ENCODE peak calls at places on chromosome 17, in four cellular contexts. One of them, this sample, is unnamed. For H3K9me3, the result is how much of the 10 kb centered on the place peaks cover.

GRCh38 chr17:55295411-55296170 is 30.8 kb downstream of the HLF start:
- DNase-seq in CD4-positive, CD25-positive, alpha-beta regulatory T cell: peak
- DNase-seq in lower lobe of right lung: no peak
- DNase-seq in Peyer's patch: peak
- DNase-seq in this sample: peak

GRCh38 chr17:67931227-67931626 is 65.0 kb downstream of the C17orf58 start:
- DNase-seq in Peyer's patch: no peak
- DNase-seq in CD4-positive, CD25-positive, alpha-beta regulatory T cell: no peak
- DNase-seq in lower lobe of right lung: no peak
- DNase-seq in this sample: no peak

GRCh38 chr17:58300336-58300735 is 19.6 kb upstream of the MPO start:
- DNase-seq in CD4-positive, CD25-positive, alpha-beta regulatory T cell: no peak
- DNase-seq in Peyer's patch: no peak
- DNase-seq in lower lobe of right lung: peak
- DNase-seq in this sample: no peak

GRCh38 chr17:19391432-19391831 is 4.4 kb upstream of the MFAP4 start:
- DNase-seq in CD4-positive, CD25-positive, alpha-beta regulatory T cell: no peak
- DNase-seq in lower lobe of right lung: no peak
- DNase-seq in Peyer's patch: no peak
- DNase-seq in this sample: no peak

GRCh38 chr17:81733507-81734404 is 21.7 kb downstream of the SLC25A10 start:
- DNase-seq in CD4-positive, CD25-positive, alpha-beta regulatory T cell: peak
- DNase-seq in Peyer's patch: peak
- DNase-seq in lower lobe of right lung: peak
- DNase-seq in this sample: no peak

GRCh38 chr17:44898768-44899073 is 524 bp downstream of the EFTUD2 start:
- DNase-seq in Peyer's patch: no peak
- DNase-seq in lower lobe of right lung: peak
- DNase-seq in CD4-positive, CD25-positive, alpha-beta regulatory T cell: no peak
- DNase-seq in this sample: no peak

GRCh38 chr17:20156196-20157077 is 147.3 kb downstream of the SPECC1 start:
- DNase-seq in CD4-positive, CD25-positive, alpha-beta regulatory T cell: no peak
- DNase-seq in Peyer's patch: peak
- DNase-seq in lower lobe of right lung: peak
- DNase-seq in this sample: peak

GRCh38 chr17:78163881-78164747 is 4.3 kb upstream of the SYNGR2 start:
- DNase-seq in Peyer's patch: no peak
- DNase-seq in lower lobe of right lung: no peak
- DNase-seq in CD4-positive, CD25-positive, alpha-beta regulatory T cell: no peak
- DNase-seq in this sample: no peak

GRCh38 chr17:73861543-73861942 is 217.3 kb upstream of the SDK2 start:
- DNase-seq in lower lobe of right lung: no peak
- DNase-seq in CD4-positive, CD25-positive, alpha-beta regulatory T cell: no peak
- DNase-seq in Peyer's patch: no peak
- DNase-seq in this sample: no peak

GRCh38 chr17:67836205-67836987 is 11.1 kb downstream of the BPTF start:
- DNase-seq in lower lobe of right lung: no peak
- DNase-seq in Peyer's patch: no peak
- DNase-seq in CD4-positive, CD25-positive, alpha-beta regulatory T cell: no peak
- DNase-seq in this sample: no peak

GRCh38 chr17:34424814-34425490 is 61.9 kb upstream of the CCL1 start:
- DNase-seq in lower lobe of right lung: no peak
- DNase-seq in Peyer's patch: no peak
- DNase-seq in CD4-positive, CD25-positive, alpha-beta regulatory T cell: no peak
- DNase-seq in this sample: no peak

GRCh38 chr17:35660902-35661301 is 70.5 kb upstream of the RASL10B start:
- DNase-seq in Peyer's patch: no peak
- DNase-seq in CD4-positive, CD25-positive, alpha-beta regulatory T cell: no peak
- DNase-seq in lower lobe of right lung: no peak
- DNase-seq in this sample: no peak

GRCh38 chr17:40072481-40073346 is 9.9 kb downstream of the THRA start:
- DNase-seq in lower lobe of right lung: no peak
- DNase-seq in Peyer's patch: peak
- DNase-seq in CD4-positive, CD25-positive, alpha-beta regulatory T cell: no peak
- DNase-seq in this sample: no peak

GRCh38 chr17:3891626-3892094 is 1.2 kb downstream of the CAMKK1 start:
- DNase-seq in Peyer's patch: no peak
- DNase-seq in CD4-positive, CD25-positive, alpha-beta regulatory T cell: no peak
- DNase-seq in lower lobe of right lung: no peak
- DNase-seq in this sample: no peak

DNA sequence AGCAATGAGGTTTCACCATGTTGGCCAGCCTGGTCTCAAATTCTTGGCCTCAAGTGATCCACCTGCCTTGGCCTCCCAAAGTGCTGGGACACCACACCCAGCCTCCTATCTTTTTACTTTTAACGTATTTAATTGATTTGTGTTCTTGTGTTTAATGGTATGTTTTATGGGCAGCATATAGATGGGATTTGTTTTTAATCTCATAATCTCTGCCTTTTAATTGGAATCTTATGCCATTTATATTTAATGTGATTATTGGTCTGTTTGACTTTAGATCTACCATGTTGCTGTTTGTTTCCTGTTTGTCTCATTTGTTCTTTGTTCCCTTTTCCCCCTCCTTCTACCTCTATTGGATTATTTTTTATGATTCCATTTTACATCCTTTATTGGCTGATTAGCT is 12.2 kb downstream of the SLC26A11 start:
- DNase-seq in CD4-positive, CD25-positive, alpha-beta regulatory T cell: no peak
- DNase-seq in Peyer's patch: no peak
- DNase-seq in lower lobe of right lung: no peak
- DNase-seq in this sample: no peak
- H3K9me3 ChIP-seq in CD4-positive, CD25-positive, alpha-beta regulatory T cell: under half
- H3K9me3 ChIP-seq in Peyer's patch: under half
- H3K9me3 ChIP-seq in lower lobe of right lung: under half
- H3K9me3 ChIP-seq in this sample: under half

GRCh38 chr17:41073676-41074075 is 8.0 kb upstream of the KRTAP2-4 start:
- DNase-seq in lower lobe of right lung: no peak
- DNase-seq in CD4-positive, CD25-positive, alpha-beta regulatory T cell: no peak
- DNase-seq in Peyer's patch: no peak
- DNase-seq in this sample: no peak
- H3K9me3 ChIP-seq in lower lobe of right lung: under half
- H3K9me3 ChIP-seq in CD4-positive, CD25-positive, alpha-beta regulatory T cell: under half
- H3K9me3 ChIP-seq in Peyer's patch: under half
- H3K9me3 ChIP-seq in this sample: under half

GRCh38 chr17:62704381-62704971 is 77.0 kb downstream of the MRC2 start:
- DNase-seq in CD4-positive, CD25-positive, alpha-beta regulatory T cell: no peak
- DNase-seq in Peyer's patch: no peak
- DNase-seq in lower lobe of right lung: no peak
- DNase-seq in this sample: no peak
- H3K9me3 ChIP-seq in CD4-positive, CD25-positive, alpha-beta regulatory T cell: under half
- H3K9me3 ChIP-seq in Peyer's patch: under half
- H3K9me3 ChIP-seq in lower lobe of right lung: under half
- H3K9me3 ChIP-seq in this sample: under half

GRCh38 chr17:11276486-11276885 is 35.5 kb downstream of the SHISA6 start:
- DNase-seq in lower lobe of right lung: no peak
- DNase-seq in Peyer's patch: no peak
- DNase-seq in CD4-positive, CD25-positive, alpha-beta regulatory T cell: no peak
- DNase-seq in this sample: no peak
- H3K9me3 ChIP-seq in lower lobe of right lung: under half
- H3K9me3 ChIP-seq in Peyer's patch: under half
- H3K9me3 ChIP-seq in CD4-positive, CD25-positive, alpha-beta regulatory T cell: under half
- H3K9me3 ChIP-seq in this sample: under half

DNA sequence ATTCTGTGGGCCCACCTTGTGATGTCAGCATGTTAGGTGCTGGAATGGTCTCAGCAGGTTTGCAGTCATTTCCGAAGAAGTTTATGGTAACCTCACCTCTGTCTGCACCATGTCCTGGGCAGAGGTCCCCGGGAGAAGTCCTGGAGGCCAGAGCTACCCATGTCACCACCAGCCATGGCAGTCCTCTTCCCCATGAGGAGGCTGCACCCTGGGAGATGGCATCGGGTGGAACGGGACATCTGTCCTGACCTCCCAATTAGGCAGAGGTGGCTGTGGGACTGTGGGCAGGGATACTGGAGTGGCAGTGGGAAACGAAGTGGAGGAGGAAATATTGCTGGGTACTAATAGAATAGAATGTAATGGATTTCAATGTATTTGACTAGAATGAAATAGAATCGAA is 511.8 kb upstream of the WSB1 start:
- DNase-seq in CD4-positive, CD25-positive, alpha-beta regulatory T cell: no peak
- DNase-seq in lower lobe of right lung: no peak
- DNase-seq in Peyer's patch: peak
- DNase-seq in this sample: no peak
- H3K9me3 ChIP-seq in CD4-positive, CD25-positive, alpha-beta regulatory T cell: under half
- H3K9me3 ChIP-seq in lower lobe of right lung: under half
- H3K9me3 ChIP-seq in Peyer's patch: under half
- H3K9me3 ChIP-seq in this sample: under half

GRCh38 chr17:27109346-27109745 is 184.6 kb upstream of the WSB1 start:
- DNase-seq in lower lobe of right lung: no peak
- DNase-seq in Peyer's patch: no peak
- DNase-seq in CD4-positive, CD25-positive, alpha-beta regulatory T cell: no peak
- DNase-seq in this sample: no peak
- H3K9me3 ChIP-seq in lower lobe of right lung: under half
- H3K9me3 ChIP-seq in Peyer's patch: under half
- H3K9me3 ChIP-seq in CD4-positive, CD25-positive, alpha-beta regulatory T cell: under half
- H3K9me3 ChIP-seq in this sample: under half

DNA sequence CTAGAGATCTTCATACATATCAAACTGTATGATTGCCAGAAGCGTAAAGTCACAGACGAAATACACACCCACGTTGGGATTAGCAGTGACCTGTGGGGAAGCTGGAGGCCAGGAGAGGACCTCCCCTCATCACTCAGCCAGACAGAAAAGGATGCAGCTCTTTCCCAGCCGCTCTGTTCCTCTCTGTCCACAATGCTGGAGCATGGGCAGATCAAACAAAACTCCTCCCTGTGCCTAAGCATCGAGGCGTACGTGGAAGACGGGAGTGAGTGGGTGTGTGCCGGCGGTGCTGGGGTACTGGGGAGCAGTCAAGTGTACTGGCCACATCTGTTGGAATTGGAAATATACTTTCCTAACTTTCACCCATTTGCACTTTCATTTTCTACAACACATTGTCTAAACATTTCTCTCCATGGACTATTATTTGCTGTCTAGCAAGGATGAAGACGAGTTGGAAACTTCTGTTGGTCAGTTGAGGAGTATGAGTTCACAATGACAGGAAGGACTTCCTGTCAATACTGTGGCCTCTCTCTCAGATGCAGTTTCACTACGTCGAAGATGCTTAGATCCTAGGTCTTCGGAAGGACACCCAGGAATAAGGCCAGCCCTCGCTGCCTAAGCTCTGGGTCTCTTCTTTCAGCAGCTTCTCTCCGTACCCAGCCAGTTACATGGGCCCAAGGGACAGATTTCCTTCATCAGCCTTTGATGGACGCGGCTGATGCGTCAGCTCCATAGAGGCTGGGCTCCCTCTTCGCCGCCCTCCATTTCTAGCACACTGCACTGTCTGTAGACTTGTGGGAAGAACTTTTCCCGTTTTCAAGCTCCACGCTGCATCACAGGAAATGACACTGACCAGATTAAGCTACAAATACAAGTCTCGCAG is 30.6 kb upstream of the ENDOV start:
- DNase-seq in Peyer's patch: no peak
- DNase-seq in CD4-positive, CD25-positive, alpha-beta regulatory T cell: no peak
- DNase-seq in lower lobe of right lung: no peak
- DNase-seq in this sample: no peak
- H3K9me3 ChIP-seq in Peyer's patch: under half
- H3K9me3 ChIP-seq in CD4-positive, CD25-positive, alpha-beta regulatory T cell: under half
- H3K9me3 ChIP-seq in lower lobe of right lung: under half
- H3K9me3 ChIP-seq in this sample: under half

GRCh38 chr17:16623282-16623681 is 30.4 kb downstream of the ZNF624 start:
- DNase-seq in Peyer's patch: no peak
- DNase-seq in CD4-positive, CD25-positive, alpha-beta regulatory T cell: no peak
- DNase-seq in lower lobe of right lung: no peak
- DNase-seq in this sample: no peak

GRCh38 chr17:16617481-16618060 is 36.1 kb downstream of the ZNF624 start:
- DNase-seq in CD4-positive, CD25-positive, alpha-beta regulatory T cell: no peak
- DNase-seq in Peyer's patch: no peak
- DNase-seq in lower lobe of right lung: no peak
- DNase-seq in this sample: no peak

DNA sequence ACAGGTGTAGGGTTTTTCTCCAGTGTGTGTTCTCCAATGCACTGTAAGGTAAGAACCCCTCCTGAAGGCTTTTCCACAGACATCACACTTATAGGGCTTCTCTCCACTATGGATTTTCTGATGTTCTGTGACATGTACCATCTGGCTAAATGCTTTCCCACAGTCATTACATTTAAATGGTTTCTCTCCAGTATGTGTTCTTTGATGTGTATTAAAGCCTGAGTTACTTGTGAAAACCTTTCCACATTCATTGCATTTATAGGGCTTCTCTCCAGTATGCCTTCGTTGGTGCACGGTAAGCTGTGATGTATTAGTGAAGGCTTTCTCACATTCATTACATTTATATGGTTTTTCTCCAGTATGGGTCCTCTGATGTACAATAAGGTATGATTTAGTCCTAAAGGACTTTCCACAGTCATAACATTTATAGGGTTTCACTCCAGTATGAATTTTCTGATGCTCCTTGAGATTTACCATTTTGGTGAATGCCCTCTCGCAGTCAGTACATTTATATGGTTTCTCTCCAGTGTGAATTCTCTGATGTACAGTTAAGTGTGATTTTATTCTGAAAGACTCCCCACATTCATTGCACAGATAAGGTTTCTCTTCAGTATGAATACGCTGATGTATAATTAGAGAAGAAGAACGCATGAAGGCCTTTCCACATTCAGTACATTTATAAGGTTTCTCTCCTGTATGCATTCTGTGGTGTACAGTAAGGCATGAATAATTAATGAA is 30.9 kb downstream of the ZNF624 start:
- DNase-seq in CD4-positive, CD25-positive, alpha-beta regulatory T cell: no peak
- DNase-seq in lower lobe of right lung: no peak
- DNase-seq in Peyer's patch: no peak
- DNase-seq in this sample: no peak
- H3K9me3 ChIP-seq in CD4-positive, CD25-positive, alpha-beta regulatory T cell: half or more
- H3K9me3 ChIP-seq in lower lobe of right lung: half or more
- H3K9me3 ChIP-seq in Peyer's patch: under half
- H3K9me3 ChIP-seq in this sample: under half

This sample was measured in T-helper 17 cell.